ENCODE peak calls at places on chromosomes 16 and 17, in four cellular contexts. B is skeletal muscle cell, E is H7, D is sigmoid colon. X is an unnamed sample.

GRCh38 chr16:84277244-84277823 is 17.3 kb upstream of the WFDC1 start:
- DNase-seq in D (peak), E (peak), B (no peak), X (no peak)

GRCh38 chr17:42623732-42624596 is 14.5 kb downstream of the TUBG1 start:
- DNase-seq in D (no peak), B (no peak), E (no peak), X (no peak)

GRCh38 chr17:48856122-48856821 is 25.4 kb downstream of the CALCOCO2 start:
- DNase-seq in E (no peak), B (no peak), D (no peak), X (no peak)

GRCh38 chr17:10403589-10403988 is 18.2 kb downstream of the MYH8 start:
- DNase-seq in D (no peak), B (no peak), E (no peak), X (no peak)

GRCh38 chr17:8964801-8965393 is 610 bp downstream of the PIK3R5 start:
- DNase-seq in E (no peak), D (no peak), B (no peak), X (peak)

GRCh38 chr17:50473901-50474300 is 4.8 kb upstream of the RSAD1 start:
- DNase-seq in B (no peak), D (no peak), E (no peak), X (no peak)

GRCh38 chr16:84714028-84714427 is 14.2 kb downstream of the USP10 start:
- DNase-seq in D (no peak), B (no peak), E (no peak), X (no peak)

GRCh38 chr16:75420987-75421819 is 12.1 kb downstream of the CFDP1 start:
- DNase-seq in E (peak), B (peak), D (peak), X (no peak)

GRCh38 chr17:47095268-47095667 is 93.8 kb downstream of the CDC27 start:
- DNase-seq in B (no peak), E (no peak), D (no peak), X (no peak)

GRCh38 chr16:68319185-68319908 is 8.5 kb downstream of the PRMT7 start:
- DNase-seq in D (no peak), B (no peak), E (no peak), X (no peak)

GRCh38 chr16:12206749-12207142 is 230.2 kb downstream of the SNX29 start:
- DNase-seq in D (no peak), E (no peak), B (no peak), X (no peak)

GRCh38 chr16:56715128-56715527 is 14.8 kb upstream of the NUP93 start:
- DNase-seq in B (no peak), E (no peak), D (no peak), X (no peak)

GRCh38 chr16:75109732-75110243 is 6.8 kb downstream of the LDHD start:
- DNase-seq in B (no peak), E (peak), D (peak), X (no peak)